ENCODE peak calls at places on chromosomes 7 and 10, in seven cellular contexts. Y, F, L, Z, U, S and D are unnamed samples.

GRCh38 chr10:104925232-104925851 is 284.3 kb downstream of the SORCS3 start:
- DNase-seq in Y (peak; percentile 1), F (no peak), L (no peak), Z (peak; percentile 27), U (no peak), S (peak; percentile 55), D (peak; percentile 4)

GRCh38 chr7:327305-327931 is 37.4 kb downstream of the FOXL3 start:
- DNase-seq in Y (no peak), F (no peak), L (no peak), Z (no peak), U (no peak), S (no peak), D (no peak)

GRCh38 chr7:537911-538634 is 18.4 kb upstream of the PDGFA start:
- DNase-seq in Y (no peak), F (no peak), L (peak; percentile 67), Z (no peak), U (no peak), S (peak; percentile 94), D (peak; percentile 89)

GRCh38 chr7:81482600-81483186 is 287.2 kb downstream of the HGF start:
- DNase-seq in Y (no peak), F (no peak), L (no peak), Z (peak; percentile 16), U (no peak), S (no peak), D (no peak)

GRCh38 chr10:28410420-28411135 is 107.7 kb upstream of the MPP7 start:
- DNase-seq in Y (no peak), F (no peak), L (no peak), Z (no peak), U (no peak), S (no peak), D (no peak)

GRCh38 chr7:150945171-150945852 is 32.8 kb downstream of the KCNH2 start:
- DNase-seq in Y (no peak), F (no peak), L (no peak), Z (no peak), U (no peak), S (no peak), D (no peak)

GRCh38 chr7:65475734-65476319 is 102.2 kb downstream of the ZNF92 start:
- DNase-seq in Y (peak; percentile 2), F (no peak), L (no peak), Z (no peak), U (no peak), S (peak; percentile 19), D (peak; percentile 38)

GRCh38 chr10:86391236-86391840 is 24.7 kb upstream of the GRID1 start:
- DNase-seq in Y (no peak), F (no peak), L (no peak), Z (no peak), U (no peak), S (no peak), D (no peak)

GRCh38 chr7:1717095-1717483 is 47.0 kb downstream of the ELFN1 start:
- DNase-seq in Y (no peak), F (no peak), L (no peak), Z (no peak), U (no peak), S (no peak), D (no peak)

GRCh38 chr7:94439893-94440381 is 45.2 kb downstream of the COL1A2 start:
- DNase-seq in Y (no peak), F (no peak), L (no peak), Z (no peak), U (no peak), S (no peak), D (no peak)

GRCh38 chr7:66013938-66014337 is 31.9 kb upstream of the GUSB start:
- DNase-seq in Y (no peak), F (no peak), L (peak; percentile 56), Z (no peak), U (no peak), S (peak; percentile 33), D (no peak)

GRCh38 chr7:14850039-14850438 is 52.5 kb downstream of the DGKB start:
- DNase-seq in Y (no peak), F (no peak), L (no peak), Z (no peak), U (no peak), S (no peak), D (no peak)

GRCh38 chr7:35544028-35544742 is 150.8 kb downstream of the HERPUD2 start:
- DNase-seq in Y (no peak), F (no peak), L (no peak), Z (no peak), U (no peak), S (no peak), D (no peak)

GRCh38 chr10:119755446-119755845 is 29.6 kb downstream of the INPP5F start:
- DNase-seq in Y (no peak), F (no peak), L (peak; percentile 41), Z (no peak), U (no peak), S (no peak), D (no peak)